ENCODE peak calls at places on chromosomes 4 and X, in six cellular contexts. B is RWPE2, G is left ventricle myocardium inferior, A is tibial nerve, M is small intestine, E is MM.1S. D is an unnamed sample.

GRCh38 chrX:41802958-41803357 is 79.0 kb downstream of the GPR82 start:
- DNase-seq in M (no peak), B (no peak), E (no peak), G (no peak), A (no peak), D (no peak)

GRCh38 chrX:17559728-17560379 is 177.4 kb upstream of the SCML1 start:
- DNase-seq in G (no peak), A (no peak), E (no peak), M (no peak), B (no peak), D (no peak)

GRCh38 chrX:131985526-131986049 is 37.5 kb upstream of the STK26 start:
- DNase-seq in G (no peak), M (no peak), E (no peak), A (no peak), B (no peak), D (no peak)

GRCh38 chr4:1711906-1712215 is 258 bp downstream of the SLBP start:
- DNase-seq in M (no peak), B (no peak), G (no peak), A (no peak), E (no peak), D (no peak)

GRCh38 chr4:122669911-122670738 is 49.3 kb upstream of the IL21 start:
- DNase-seq in A (no peak), M (no peak), E (no peak), B (no peak), G (no peak), D (no peak)

GRCh38 chr4:26873391-26874026 is 12.9 kb downstream of the STIM2 start:
- DNase-seq in E (no peak), B (no peak), A (no peak), M (peak; percentile 45), G (no peak), D (no peak)

GRCh38 chr4:1637580-1638271 is 46.4 kb downstream of the FAM53A start:
- DNase-seq in E (no peak), A (no peak), B (no peak), M (no peak), G (no peak), D (no peak)

GRCh38 chrX:2417205-2417604 is 83.6 kb downstream of the DHRSX start:
- DNase-seq in B (no peak), A (no peak), G (no peak), M (no peak), E (no peak), D (no peak)

GRCh38 chr4:54877006-54877405 is 219.2 kb downstream of the KIT start:
- DNase-seq in M (no peak), E (no peak), B (no peak), A (no peak), G (no peak), D (no peak)

GRCh38 chrX:153871451-153871850 is 14.5 kb downstream of the L1CAM start:
- DNase-seq in E (no peak), M (no peak), G (no peak), A (no peak), B (no peak), D (no peak)

GRCh38 chr4:62170235-62170634 is 970.1 kb downstream of the ADGRL3 start:
- DNase-seq in M (no peak), E (peak; percentile 88), A (no peak), B (no peak), G (no peak), D (no peak)

GRCh38 chr4:73908965-73909364 is 39.8 kb downstream of the CXCL1 start:
- DNase-seq in G (no peak), B (no peak), A (no peak), E (no peak), M (no peak), D (no peak)

GRCh38 chr4:93828332-93828829 is at the start of gene ATOH1:
- DNase-seq in A (no peak), E (peak; percentile 60), B (no peak), G (no peak), M (peak; percentile 71), D (no peak)

GRCh38 chr4:52199574-52200338 is 148.7 kb downstream of the SPATA18 start:
- DNase-seq in G (no peak), M (no peak), B (no peak), E (no peak), A (no peak), D (no peak)

GRCh38 chrX:44003975-44004374 is 30.8 kb upstream of the NDP start:
- DNase-seq in E (no peak), G (no peak), B (no peak), M (no peak), A (no peak), D (no peak)

GRCh38 chrX:63754141-63754859 is 30.7 kb downstream of the ARHGEF9 start:
- DNase-seq in B (no peak), A (no peak), E (no peak), M (peak; percentile 26), G (no peak), D (no peak)

GRCh38 chr4:67581208-67581857 is 22.8 kb downstream of the STAP1 start:
- DNase-seq in G (no peak), E (no peak), M (no peak), B (no peak), A (no peak), D (no peak)

GRCh38 chr4:98632258-98632657 is 26.2 kb downstream of the TSPAN5 start:
- DNase-seq in M (no peak), A (no peak), B (no peak), G (no peak), E (no peak), D (no peak)

GRCh38 chr4:123415977-123416376 is 19.4 kb downstream of the SPRY1 start:
- DNase-seq in B (no peak), G (no peak), M (peak; percentile 18), E (no peak), A (no peak), D (no peak)

GRCh38 chrX:63922221-63922620 is 137.2 kb upstream of the ARHGEF9 start:
- DNase-seq in G (no peak), B (no peak), M (no peak), E (no peak), A (no peak), D (no peak)

GRCh38 chr4:164204434-164204833 is 549.5 kb upstream of the SMIM31 start:
- DNase-seq in B (no peak), G (no peak), A (no peak), E (no peak), M (no peak), D (no peak)

GRCh38 chrX:48835524-48836329 is at the start of gene PCSK1N:
- DNase-seq in A (no peak), E (no peak), B (no peak), M (no peak), G (no peak), D (no peak)

GRCh38 chrX:21975827-21976226 is 35.3 kb downstream of the SMS start:
- DNase-seq in M (no peak), G (no peak), A (no peak), E (no peak), B (no peak), D (no peak)

GRCh38 chr4:139957986-139958737 is 195.8 kb downstream of the MAML3 start:
- DNase-seq in M (no peak), E (no peak), B (no peak), A (no peak), G (no peak), D (no peak)
- H3K27me3 ChIP-seq in M (no peaks in the 10 kb centered on the region), E (no peaks in the 10 kb centered on the region), B (no peaks in the 10 kb centered on the region), A (no peaks in the 10 kb centered on the region), G (no peaks in the 10 kb centered on the region), D (no peaks in the 10 kb centered on the region)

GRCh38 chr4:145485120-145485519 is 3.5 kb downstream of the SMAD1 start:
- DNase-seq in E (no peak), B (no peak), M (no peak), A (no peak), G (no peak), D (no peak)
- H3K4me1 ChIP-seq in E (peaks cover 42% of the 10 kb centered on the region), B (peaks cover 5% of the 10 kb centered on the region), M (no peaks in the 10 kb centered on the region), A (peaks cover 43% of the 10 kb centered on the region), G (peaks cover 83% of the 10 kb centered on the region), D (peaks cover 28% of the 10 kb centered on the region)

GRCh38 chr4:169906104-169906503 is 120.1 kb downstream of the MFAP3L start:
- DNase-seq in M (no peak), E (no peak), A (no peak), B (no peak), G (no peak), D (no peak)
- H3K27ac ChIP-seq in M (no peak overlapping the region), E (no peak overlapping the region), A (no peak overlapping the region), B (no peak overlapping the region), G (no peak overlapping the region), D (no peak overlapping the region)

GRCh38 chr4:5976921-5977320 is 41.3 kb downstream of the C4orf50 start:
- DNase-seq in A (no peak), M (no peak), B (peak; percentile 18), E (no peak), G (no peak), D (no peak)
- H3K27me3 ChIP-seq in A (peaks cover 13% of the 10 kb centered on the region), M (peaks cover 2% of the 10 kb centered on the region), B (peaks cover 16% of the 10 kb centered on the region), E (no peaks in the 10 kb centered on the region), G (peaks cover 96% of the 10 kb centered on the region), D (no peaks in the 10 kb centered on the region)

DNA sequence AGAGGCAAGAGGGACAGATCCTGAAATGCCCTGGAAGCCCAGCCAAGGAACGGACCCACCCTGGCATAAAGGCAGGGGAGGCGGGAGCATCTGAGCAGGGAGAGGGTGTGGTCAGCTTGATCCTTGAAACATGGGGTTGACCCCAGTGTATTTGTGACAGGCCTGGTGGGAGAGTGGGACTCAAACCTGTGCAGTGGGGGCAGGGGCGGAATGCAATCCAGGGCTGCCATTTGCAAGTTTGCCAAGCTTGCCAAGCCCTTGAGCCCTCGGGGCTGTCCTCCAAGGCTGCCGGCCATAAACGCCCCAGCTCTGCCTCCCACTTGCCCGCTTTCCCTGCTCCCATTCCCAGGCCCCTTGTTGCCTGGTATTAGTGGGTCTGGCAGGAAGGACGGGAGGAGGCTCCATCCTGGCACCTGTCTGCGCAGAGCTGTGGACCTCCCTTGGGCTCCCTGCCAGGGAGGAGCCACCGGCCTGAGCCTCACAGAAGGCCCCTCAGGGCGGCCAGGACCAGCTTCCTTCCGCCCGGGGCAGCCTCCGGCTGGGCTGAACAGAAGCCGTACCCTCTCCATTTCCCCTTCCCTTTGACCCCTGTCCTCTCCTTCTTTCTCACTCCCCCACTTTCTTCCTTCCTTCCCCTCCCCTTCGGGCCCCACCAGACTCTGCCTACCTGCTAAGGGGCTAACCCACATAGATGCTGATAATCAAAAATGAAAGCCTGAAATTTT is 661 bp downstream of the S100P start:
- DNase-seq in M (no peak), B (no peak), G (no peak), E (no peak), A (no peak), D (no peak)
- H3K4me1 ChIP-seq in M (peaks cover 7% of the 10 kb centered on the region), B (peaks cover 19% of the 10 kb centered on the region), G (peaks cover 39% of the 10 kb centered on the region), E (no peaks in the 10 kb centered on the region), A (peaks cover 36% of the 10 kb centered on the region), D (peaks cover 29% of the 10 kb centered on the region)

DNA sequence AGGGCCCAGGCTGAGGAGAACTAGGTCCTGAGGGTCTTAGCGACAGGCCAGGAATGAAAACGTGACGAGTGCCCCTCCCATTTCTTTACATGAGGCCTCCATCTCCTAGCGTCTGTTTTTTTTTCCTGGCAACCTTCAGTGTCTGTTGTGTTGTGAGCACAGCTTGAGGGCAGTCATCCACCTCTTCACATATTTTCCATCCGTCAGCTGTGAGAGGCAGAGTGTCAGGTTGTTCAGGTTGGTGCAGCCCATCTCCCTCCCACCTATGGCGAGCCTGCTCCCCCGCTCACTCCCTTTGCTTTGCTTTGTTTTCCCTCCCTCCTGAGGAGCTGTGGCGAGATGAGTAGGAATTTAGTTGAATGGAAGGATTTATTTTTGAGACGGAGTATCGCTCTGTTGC is 51.7 kb upstream of the CHRNA9 start:
- DNase-seq in A (no peak), B (no peak), E (no peak), M (no peak), G (no peak), D (no peak)
- H3K27ac ChIP-seq in A (no peak overlapping the region), B (no peak overlapping the region), E (no peak overlapping the region), M (no peak overlapping the region), G (no peak overlapping the region), D (no peak overlapping the region)

D was measured in right atrium auricular region.